ENCODE peak calls at places on chromosomes 7 and 10, in ten cellular contexts. One of them, this sample, is unnamed.

GRCh38 chr7:157400171-157400860 is 63.5 kb downstream of the DNAJB6 start:
- DNase-seq in non-pigmented ciliary epithelial cell: no peak
- DNase-seq in neural crest cell: no peak
- DNase-seq in MCF 10A: no peak
- DNase-seq in GM04504: no peak
- DNase-seq in central memory CD8-positive, alpha-beta T cell: no peak
- DNase-seq in activated T-helper 1 cell treated with anti-CD3 and anti-CD28 coated beads, Interleukin-12 subunit alpha, Interleukin-12 subunit beta, Interleukin-2, Interleukin-4 antibody, amounts not matched to agents 30 ng/mL and 10 ng/mL and 1 ng/mL, durations not matched to agents 14 hours and 24 hours and 36 hours: no peak
- DNase-seq in epithelial cell of esophagus: no peak
- DNase-seq in fibroblast of the aortic adventitia: no peak
- DNase-seq in SW 1271: no peak
- DNase-seq in this sample: no peak

GRCh38 chr7:2355079-2356008 is 717 bp downstream of the EIF3B start:
- DNase-seq in non-pigmented ciliary epithelial cell: no peak
- DNase-seq in neural crest cell: peak
- DNase-seq in MCF 10A: peak
- DNase-seq in GM04504: no peak
- DNase-seq in central memory CD8-positive, alpha-beta T cell: no peak
- DNase-seq in activated T-helper 1 cell treated with anti-CD3 and anti-CD28 coated beads, Interleukin-12 subunit alpha, Interleukin-12 subunit beta, Interleukin-2, Interleukin-4 antibody, amounts not matched to agents 30 ng/mL and 10 ng/mL and 1 ng/mL, durations not matched to agents 14 hours and 24 hours and 36 hours: no peak
- DNase-seq in epithelial cell of esophagus: peak
- DNase-seq in fibroblast of the aortic adventitia: no peak
- DNase-seq in SW 1271: peak
- DNase-seq in this sample: peak

GRCh38 chr7:7486362-7486761 is 49.3 kb downstream of the COL28A1 start:
- DNase-seq in non-pigmented ciliary epithelial cell: no peak
- DNase-seq in neural crest cell: no peak
- DNase-seq in MCF 10A: no peak
- DNase-seq in GM04504: no peak
- DNase-seq in central memory CD8-positive, alpha-beta T cell: no peak
- DNase-seq in activated T-helper 1 cell treated with anti-CD3 and anti-CD28 coated beads, Interleukin-12 subunit alpha, Interleukin-12 subunit beta, Interleukin-2, Interleukin-4 antibody, amounts not matched to agents 30 ng/mL and 10 ng/mL and 1 ng/mL, durations not matched to agents 14 hours and 24 hours and 36 hours: no peak
- DNase-seq in epithelial cell of esophagus: no peak
- DNase-seq in fibroblast of the aortic adventitia: no peak
- DNase-seq in SW 1271: no peak
- DNase-seq in this sample: no peak

GRCh38 chr7:120473352-120473751 is 200.4 kb downstream of the KCND2 start:
- DNase-seq in non-pigmented ciliary epithelial cell: no peak
- DNase-seq in neural crest cell: no peak
- DNase-seq in MCF 10A: no peak
- DNase-seq in GM04504: no peak
- DNase-seq in central memory CD8-positive, alpha-beta T cell: no peak
- DNase-seq in activated T-helper 1 cell treated with anti-CD3 and anti-CD28 coated beads, Interleukin-12 subunit alpha, Interleukin-12 subunit beta, Interleukin-2, Interleukin-4 antibody, amounts not matched to agents 30 ng/mL and 10 ng/mL and 1 ng/mL, durations not matched to agents 14 hours and 24 hours and 36 hours: no peak
- DNase-seq in epithelial cell of esophagus: no peak
- DNase-seq in fibroblast of the aortic adventitia: no peak
- DNase-seq in SW 1271: no peak
- DNase-seq in this sample: no peak

GRCh38 chr10:35925511-35925910 is 283.4 kb upstream of the FZD8 start:
- DNase-seq in non-pigmented ciliary epithelial cell: no peak
- DNase-seq in neural crest cell: no peak
- DNase-seq in MCF 10A: no peak
- DNase-seq in GM04504: no peak
- DNase-seq in central memory CD8-positive, alpha-beta T cell: no peak
- DNase-seq in activated T-helper 1 cell treated with anti-CD3 and anti-CD28 coated beads, Interleukin-12 subunit alpha, Interleukin-12 subunit beta, Interleukin-2, Interleukin-4 antibody, amounts not matched to agents 30 ng/mL and 10 ng/mL and 1 ng/mL, durations not matched to agents 14 hours and 24 hours and 36 hours: no peak
- DNase-seq in epithelial cell of esophagus: peak
- DNase-seq in fibroblast of the aortic adventitia: peak
- DNase-seq in SW 1271: no peak
- DNase-seq in this sample: no peak

GRCh38 chr7:80873140-80873539 is 45.7 kb downstream of the SEMA3C start:
- DNase-seq in non-pigmented ciliary epithelial cell: no peak
- DNase-seq in neural crest cell: no peak
- DNase-seq in MCF 10A: no peak
- DNase-seq in GM04504: peak
- DNase-seq in central memory CD8-positive, alpha-beta T cell: no peak
- DNase-seq in activated T-helper 1 cell treated with anti-CD3 and anti-CD28 coated beads, Interleukin-12 subunit alpha, Interleukin-12 subunit beta, Interleukin-2, Interleukin-4 antibody, amounts not matched to agents 30 ng/mL and 10 ng/mL and 1 ng/mL, durations not matched to agents 14 hours and 24 hours and 36 hours: no peak
- DNase-seq in epithelial cell of esophagus: no peak
- DNase-seq in fibroblast of the aortic adventitia: no peak
- DNase-seq in SW 1271: no peak
- DNase-seq in this sample: no peak

GRCh38 chr7:832292-832967 is at the start of gene SUN1:
- DNase-seq in non-pigmented ciliary epithelial cell: no peak
- DNase-seq in neural crest cell: no peak
- DNase-seq in MCF 10A: peak
- DNase-seq in GM04504: peak
- DNase-seq in central memory CD8-positive, alpha-beta T cell: peak
- DNase-seq in activated T-helper 1 cell treated with anti-CD3 and anti-CD28 coated beads, Interleukin-12 subunit alpha, Interleukin-12 subunit beta, Interleukin-2, Interleukin-4 antibody, amounts not matched to agents 30 ng/mL and 10 ng/mL and 1 ng/mL, durations not matched to agents 14 hours and 24 hours and 36 hours: peak
- DNase-seq in epithelial cell of esophagus: peak
- DNase-seq in fibroblast of the aortic adventitia: peak
- DNase-seq in SW 1271: peak
- DNase-seq in this sample: peak

GRCh38 chr10:1114355-1115261 is 58.4 kb downstream of the WDR37 start:
- DNase-seq in non-pigmented ciliary epithelial cell: no peak
- DNase-seq in neural crest cell: no peak
- DNase-seq in MCF 10A: no peak
- DNase-seq in GM04504: no peak
- DNase-seq in central memory CD8-positive, alpha-beta T cell: no peak
- DNase-seq in activated T-helper 1 cell treated with anti-CD3 and anti-CD28 coated beads, Interleukin-12 subunit alpha, Interleukin-12 subunit beta, Interleukin-2, Interleukin-4 antibody, amounts not matched to agents 30 ng/mL and 10 ng/mL and 1 ng/mL, durations not matched to agents 14 hours and 24 hours and 36 hours: no peak
- DNase-seq in epithelial cell of esophagus: no peak
- DNase-seq in fibroblast of the aortic adventitia: no peak
- DNase-seq in SW 1271: no peak
- DNase-seq in this sample: no peak

GRCh38 chr10:78420946-78421732 is 387.5 kb downstream of the RPS24 start:
- DNase-seq in non-pigmented ciliary epithelial cell: no peak
- DNase-seq in neural crest cell: no peak
- DNase-seq in MCF 10A: no peak
- DNase-seq in GM04504: no peak
- DNase-seq in central memory CD8-positive, alpha-beta T cell: no peak
- DNase-seq in activated T-helper 1 cell treated with anti-CD3 and anti-CD28 coated beads, Interleukin-12 subunit alpha, Interleukin-12 subunit beta, Interleukin-2, Interleukin-4 antibody, amounts not matched to agents 30 ng/mL and 10 ng/mL and 1 ng/mL, durations not matched to agents 14 hours and 24 hours and 36 hours: no peak
- DNase-seq in epithelial cell of esophagus: no peak
- DNase-seq in fibroblast of the aortic adventitia: no peak
- DNase-seq in SW 1271: no peak
- DNase-seq in this sample: no peak

GRCh38 chr7:94417921-94418320 is 23.2 kb downstream of the COL1A2 start:
- DNase-seq in non-pigmented ciliary epithelial cell: no peak
- DNase-seq in neural crest cell: no peak
- DNase-seq in MCF 10A: no peak
- DNase-seq in GM04504: no peak
- DNase-seq in central memory CD8-positive, alpha-beta T cell: no peak
- DNase-seq in activated T-helper 1 cell treated with anti-CD3 and anti-CD28 coated beads, Interleukin-12 subunit alpha, Interleukin-12 subunit beta, Interleukin-2, Interleukin-4 antibody, amounts not matched to agents 30 ng/mL and 10 ng/mL and 1 ng/mL, durations not matched to agents 14 hours and 24 hours and 36 hours: no peak
- DNase-seq in epithelial cell of esophagus: no peak
- DNase-seq in fibroblast of the aortic adventitia: peak
- DNase-seq in SW 1271: no peak
- DNase-seq in this sample: no peak

GRCh38 chr10:120392671-120393079 is 64.4 kb upstream of the PLPP4 start:
- DNase-seq in non-pigmented ciliary epithelial cell: no peak
- DNase-seq in neural crest cell: no peak
- DNase-seq in MCF 10A: peak
- DNase-seq in GM04504: no peak
- DNase-seq in central memory CD8-positive, alpha-beta T cell: no peak
- DNase-seq in activated T-helper 1 cell treated with anti-CD3 and anti-CD28 coated beads, Interleukin-12 subunit alpha, Interleukin-12 subunit beta, Interleukin-2, Interleukin-4 antibody, amounts not matched to agents 30 ng/mL and 10 ng/mL and 1 ng/mL, durations not matched to agents 14 hours and 24 hours and 36 hours: no peak
- DNase-seq in epithelial cell of esophagus: no peak
- DNase-seq in fibroblast of the aortic adventitia: no peak
- DNase-seq in SW 1271: no peak
- DNase-seq in this sample: no peak

GRCh38 chr7:127717502-127718125 is 65.6 kb downstream of the SND1 start:
- DNase-seq in non-pigmented ciliary epithelial cell: no peak
- DNase-seq in neural crest cell: no peak
- DNase-seq in MCF 10A: peak
- DNase-seq in GM04504: no peak
- DNase-seq in central memory CD8-positive, alpha-beta T cell: no peak
- DNase-seq in activated T-helper 1 cell treated with anti-CD3 and anti-CD28 coated beads, Interleukin-12 subunit alpha, Interleukin-12 subunit beta, Interleukin-2, Interleukin-4 antibody, amounts not matched to agents 30 ng/mL and 10 ng/mL and 1 ng/mL, durations not matched to agents 14 hours and 24 hours and 36 hours: no peak
- DNase-seq in epithelial cell of esophagus: peak
- DNase-seq in fibroblast of the aortic adventitia: peak
- DNase-seq in SW 1271: no peak
- DNase-seq in this sample: no peak

GRCh38 chr7:151677581-151678226 is 158.0 kb upstream of the RHEB start:
- DNase-seq in non-pigmented ciliary epithelial cell: no peak
- DNase-seq in neural crest cell: no peak
- DNase-seq in MCF 10A: no peak
- DNase-seq in GM04504: no peak
- DNase-seq in central memory CD8-positive, alpha-beta T cell: no peak
- DNase-seq in activated T-helper 1 cell treated with anti-CD3 and anti-CD28 coated beads, Interleukin-12 subunit alpha, Interleukin-12 subunit beta, Interleukin-2, Interleukin-4 antibody, amounts not matched to agents 30 ng/mL and 10 ng/mL and 1 ng/mL, durations not matched to agents 14 hours and 24 hours and 36 hours: no peak
- DNase-seq in epithelial cell of esophagus: no peak
- DNase-seq in fibroblast of the aortic adventitia: no peak
- DNase-seq in SW 1271: no peak
- DNase-seq in this sample: no peak

GRCh38 chr7:44379366-44380178 is 54.2 kb upstream of the CAMK2B start:
- DNase-seq in non-pigmented ciliary epithelial cell: no peak
- DNase-seq in neural crest cell: no peak
- DNase-seq in MCF 10A: no peak
- DNase-seq in GM04504: no peak
- DNase-seq in central memory CD8-positive, alpha-beta T cell: no peak
- DNase-seq in activated T-helper 1 cell treated with anti-CD3 and anti-CD28 coated beads, Interleukin-12 subunit alpha, Interleukin-12 subunit beta, Interleukin-2, Interleukin-4 antibody, amounts not matched to agents 30 ng/mL and 10 ng/mL and 1 ng/mL, durations not matched to agents 14 hours and 24 hours and 36 hours: no peak
- DNase-seq in epithelial cell of esophagus: peak
- DNase-seq in fibroblast of the aortic adventitia: peak
- DNase-seq in SW 1271: no peak
- DNase-seq in this sample: no peak

GRCh38 chr7:155365146-155365874 is 67.6 kb downstream of the INSIG1 start:
- DNase-seq in non-pigmented ciliary epithelial cell: no peak
- DNase-seq in neural crest cell: no peak
- DNase-seq in MCF 10A: no peak
- DNase-seq in GM04504: no peak
- DNase-seq in central memory CD8-positive, alpha-beta T cell: no peak
- DNase-seq in activated T-helper 1 cell treated with anti-CD3 and anti-CD28 coated beads, Interleukin-12 subunit alpha, Interleukin-12 subunit beta, Interleukin-2, Interleukin-4 antibody, amounts not matched to agents 30 ng/mL and 10 ng/mL and 1 ng/mL, durations not matched to agents 14 hours and 24 hours and 36 hours: no peak
- DNase-seq in epithelial cell of esophagus: no peak
- DNase-seq in fibroblast of the aortic adventitia: no peak
- DNase-seq in SW 1271: no peak
- DNase-seq in this sample: no peak

GRCh38 chr7:109964780-109965179 is 1126.1 kb upstream of the LRRN3 start:
- DNase-seq in non-pigmented ciliary epithelial cell: no peak
- DNase-seq in neural crest cell: no peak
- DNase-seq in MCF 10A: peak
- DNase-seq in GM04504: no peak
- DNase-seq in central memory CD8-positive, alpha-beta T cell: no peak
- DNase-seq in activated T-helper 1 cell treated with anti-CD3 and anti-CD28 coated beads, Interleukin-12 subunit alpha, Interleukin-12 subunit beta, Interleukin-2, Interleukin-4 antibody, amounts not matched to agents 30 ng/mL and 10 ng/mL and 1 ng/mL, durations not matched to agents 14 hours and 24 hours and 36 hours: no peak
- DNase-seq in epithelial cell of esophagus: peak
- DNase-seq in fibroblast of the aortic adventitia: no peak
- DNase-seq in SW 1271: peak
- DNase-seq in this sample: no peak

GRCh38 chr10:33265621-33266020 is 68.8 kb downstream of the NRP1 start:
- DNase-seq in non-pigmented ciliary epithelial cell: no peak
- DNase-seq in neural crest cell: no peak
- DNase-seq in MCF 10A: no peak
- DNase-seq in GM04504: no peak
- DNase-seq in central memory CD8-positive, alpha-beta T cell: no peak
- DNase-seq in activated T-helper 1 cell treated with anti-CD3 and anti-CD28 coated beads, Interleukin-12 subunit alpha, Interleukin-12 subunit beta, Interleukin-2, Interleukin-4 antibody, amounts not matched to agents 30 ng/mL and 10 ng/mL and 1 ng/mL, durations not matched to agents 14 hours and 24 hours and 36 hours: no peak
- DNase-seq in epithelial cell of esophagus: no peak
- DNase-seq in fibroblast of the aortic adventitia: no peak
- DNase-seq in SW 1271: no peak
- DNase-seq in this sample: no peak

GRCh38 chr7:112437038-112437437 is 13.2 kb upstream of the IFRD1 start:
- DNase-seq in non-pigmented ciliary epithelial cell: no peak
- DNase-seq in neural crest cell: no peak
- DNase-seq in MCF 10A: no peak
- DNase-seq in GM04504: no peak
- DNase-seq in central memory CD8-positive, alpha-beta T cell: no peak
- DNase-seq in activated T-helper 1 cell treated with anti-CD3 and anti-CD28 coated beads, Interleukin-12 subunit alpha, Interleukin-12 subunit beta, Interleukin-2, Interleukin-4 antibody, amounts not matched to agents 30 ng/mL and 10 ng/mL and 1 ng/mL, durations not matched to agents 14 hours and 24 hours and 36 hours: no peak
- DNase-seq in epithelial cell of esophagus: peak
- DNase-seq in fibroblast of the aortic adventitia: no peak
- DNase-seq in SW 1271: no peak
- DNase-seq in this sample: no peak

GRCh38 chr7:139704308-139704879 is 73.4 kb downstream of the HIPK2 start:
- DNase-seq in non-pigmented ciliary epithelial cell: no peak
- DNase-seq in neural crest cell: no peak
- DNase-seq in MCF 10A: no peak
- DNase-seq in GM04504: no peak
- DNase-seq in central memory CD8-positive, alpha-beta T cell: no peak
- DNase-seq in activated T-helper 1 cell treated with anti-CD3 and anti-CD28 coated beads, Interleukin-12 subunit alpha, Interleukin-12 subunit beta, Interleukin-2, Interleukin-4 antibody, amounts not matched to agents 30 ng/mL and 10 ng/mL and 1 ng/mL, durations not matched to agents 14 hours and 24 hours and 36 hours: no peak
- DNase-seq in epithelial cell of esophagus: no peak
- DNase-seq in fibroblast of the aortic adventitia: no peak
- DNase-seq in SW 1271: no peak
- DNase-seq in this sample: no peak

GRCh38 chr7:36207451-36208291 is 54.6 kb downstream of the EEPD1 start:
- DNase-seq in non-pigmented ciliary epithelial cell: peak
- DNase-seq in neural crest cell: no peak
- DNase-seq in MCF 10A: peak
- DNase-seq in GM04504: no peak
- DNase-seq in central memory CD8-positive, alpha-beta T cell: no peak
- DNase-seq in activated T-helper 1 cell treated with anti-CD3 and anti-CD28 coated beads, Interleukin-12 subunit alpha, Interleukin-12 subunit beta, Interleukin-2, Interleukin-4 antibody, amounts not matched to agents 30 ng/mL and 10 ng/mL and 1 ng/mL, durations not matched to agents 14 hours and 24 hours and 36 hours: no peak
- DNase-seq in epithelial cell of esophagus: peak
- DNase-seq in fibroblast of the aortic adventitia: peak
- DNase-seq in SW 1271: peak
- DNase-seq in this sample: peak

GRCh38 chr7:127782550-127783266 is 130.7 kb downstream of the SND1 start:
- DNase-seq in non-pigmented ciliary epithelial cell: no peak
- DNase-seq in neural crest cell: no peak
- DNase-seq in MCF 10A: no peak
- DNase-seq in GM04504: no peak
- DNase-seq in central memory CD8-positive, alpha-beta T cell: no peak
- DNase-seq in activated T-helper 1 cell treated with anti-CD3 and anti-CD28 coated beads, Interleukin-12 subunit alpha, Interleukin-12 subunit beta, Interleukin-2, Interleukin-4 antibody, amounts not matched to agents 30 ng/mL and 10 ng/mL and 1 ng/mL, durations not matched to agents 14 hours and 24 hours and 36 hours: no peak
- DNase-seq in epithelial cell of esophagus: peak
- DNase-seq in fibroblast of the aortic adventitia: no peak
- DNase-seq in SW 1271: no peak
- DNase-seq in this sample: no peak

GRCh38 chr7:101486056-101486763 is 123.5 kb downstream of the COL26A1 start:
- DNase-seq in non-pigmented ciliary epithelial cell: no peak
- DNase-seq in neural crest cell: no peak
- DNase-seq in MCF 10A: no peak
- DNase-seq in GM04504: peak
- DNase-seq in central memory CD8-positive, alpha-beta T cell: no peak
- DNase-seq in activated T-helper 1 cell treated with anti-CD3 and anti-CD28 coated beads, Interleukin-12 subunit alpha, Interleukin-12 subunit beta, Interleukin-2, Interleukin-4 antibody, amounts not matched to agents 30 ng/mL and 10 ng/mL and 1 ng/mL, durations not matched to agents 14 hours and 24 hours and 36 hours: no peak
- DNase-seq in epithelial cell of esophagus: no peak
- DNase-seq in fibroblast of the aortic adventitia: peak
- DNase-seq in SW 1271: no peak
- DNase-seq in this sample: no peak

GRCh38 chr7:143936087-143937009 is 1.3 kb downstream of the OR2F2 start:
- DNase-seq in non-pigmented ciliary epithelial cell: peak
- DNase-seq in neural crest cell: no peak
- DNase-seq in MCF 10A: peak
- DNase-seq in GM04504: peak
- DNase-seq in central memory CD8-positive, alpha-beta T cell: no peak
- DNase-seq in activated T-helper 1 cell treated with anti-CD3 and anti-CD28 coated beads, Interleukin-12 subunit alpha, Interleukin-12 subunit beta, Interleukin-2, Interleukin-4 antibody, amounts not matched to agents 30 ng/mL and 10 ng/mL and 1 ng/mL, durations not matched to agents 14 hours and 24 hours and 36 hours: no peak
- DNase-seq in epithelial cell of esophagus: peak
- DNase-seq in fibroblast of the aortic adventitia: peak
- DNase-seq in SW 1271: no peak
- DNase-seq in this sample: no peak

GRCh38 chr7:38070718-38071117 is 107.3 kb upstream of the STARD3NL start:
- DNase-seq in non-pigmented ciliary epithelial cell: no peak
- DNase-seq in neural crest cell: no peak
- DNase-seq in MCF 10A: peak
- DNase-seq in GM04504: peak
- DNase-seq in central memory CD8-positive, alpha-beta T cell: no peak
- DNase-seq in activated T-helper 1 cell treated with anti-CD3 and anti-CD28 coated beads, Interleukin-12 subunit alpha, Interleukin-12 subunit beta, Interleukin-2, Interleukin-4 antibody, amounts not matched to agents 30 ng/mL and 10 ng/mL and 1 ng/mL, durations not matched to agents 14 hours and 24 hours and 36 hours: no peak
- DNase-seq in epithelial cell of esophagus: no peak
- DNase-seq in fibroblast of the aortic adventitia: peak
- DNase-seq in SW 1271: peak
- DNase-seq in this sample: no peak

GRCh38 chr10:36280886-36281499 is 638.9 kb upstream of the FZD8 start:
- DNase-seq in non-pigmented ciliary epithelial cell: no peak
- DNase-seq in neural crest cell: no peak
- DNase-seq in MCF 10A: peak
- DNase-seq in GM04504: no peak
- DNase-seq in central memory CD8-positive, alpha-beta T cell: no peak
- DNase-seq in activated T-helper 1 cell treated with anti-CD3 and anti-CD28 coated beads, Interleukin-12 subunit alpha, Interleukin-12 subunit beta, Interleukin-2, Interleukin-4 antibody, amounts not matched to agents 30 ng/mL and 10 ng/mL and 1 ng/mL, durations not matched to agents 14 hours and 24 hours and 36 hours: no peak
- DNase-seq in epithelial cell of esophagus: no peak
- DNase-seq in fibroblast of the aortic adventitia: no peak
- DNase-seq in SW 1271: no peak
- DNase-seq in this sample: no peak

GRCh38 chr7:155129789-155130188 is 59.7 kb downstream of the HTR5A start:
- DNase-seq in non-pigmented ciliary epithelial cell: no peak
- DNase-seq in neural crest cell: no peak
- DNase-seq in MCF 10A: no peak
- DNase-seq in GM04504: no peak
- DNase-seq in central memory CD8-positive, alpha-beta T cell: no peak
- DNase-seq in activated T-helper 1 cell treated with anti-CD3 and anti-CD28 coated beads, Interleukin-12 subunit alpha, Interleukin-12 subunit beta, Interleukin-2, Interleukin-4 antibody, amounts not matched to agents 30 ng/mL and 10 ng/mL and 1 ng/mL, durations not matched to agents 14 hours and 24 hours and 36 hours: no peak
- DNase-seq in epithelial cell of esophagus: no peak
- DNase-seq in fibroblast of the aortic adventitia: no peak
- DNase-seq in SW 1271: no peak
- DNase-seq in this sample: no peak

GRCh38 chr7:121428857-121429489 is 32.9 kb upstream of the FAM3C start:
- DNase-seq in non-pigmented ciliary epithelial cell: peak
- DNase-seq in neural crest cell: no peak
- DNase-seq in MCF 10A: no peak
- DNase-seq in GM04504: peak
- DNase-seq in central memory CD8-positive, alpha-beta T cell: no peak
- DNase-seq in activated T-helper 1 cell treated with anti-CD3 and anti-CD28 coated beads, Interleukin-12 subunit alpha, Interleukin-12 subunit beta, Interleukin-2, Interleukin-4 antibody, amounts not matched to agents 30 ng/mL and 10 ng/mL and 1 ng/mL, durations not matched to agents 14 hours and 24 hours and 36 hours: no peak
- DNase-seq in epithelial cell of esophagus: peak
- DNase-seq in fibroblast of the aortic adventitia: peak
- DNase-seq in SW 1271: no peak
- DNase-seq in this sample: no peak

GRCh38 chr10:32190890-32191491 is 134.8 kb upstream of the KIF5B start:
- DNase-seq in non-pigmented ciliary epithelial cell: no peak
- DNase-seq in neural crest cell: no peak
- DNase-seq in MCF 10A: peak
- DNase-seq in GM04504: no peak
- DNase-seq in central memory CD8-positive, alpha-beta T cell: no peak
- DNase-seq in activated T-helper 1 cell treated with anti-CD3 and anti-CD28 coated beads, Interleukin-12 subunit alpha, Interleukin-12 subunit beta, Interleukin-2, Interleukin-4 antibody, amounts not matched to agents 30 ng/mL and 10 ng/mL and 1 ng/mL, durations not matched to agents 14 hours and 24 hours and 36 hours: no peak
- DNase-seq in epithelial cell of esophagus: peak
- DNase-seq in fibroblast of the aortic adventitia: peak
- DNase-seq in SW 1271: peak
- DNase-seq in this sample: no peak